ENCODE peak calls at places on chromosomes 7 and 10, in six cellular contexts. C is HL-60, U is A549, N is fibroblast of lung, K is thoracic aorta, J is GM23338. L is an unnamed sample.

GRCh38 chr10:17074548-17074860 is 55.1 kb downstream of the CUBN start:
- DNase-seq in J (no peak), U (no peak), K (no peak), C (no peak), N (peak), L (peak)

GRCh38 chr7:56028942-56029630 is 22.2 kb downstream of the PSPH start:
- DNase-seq in N (peak), C (no peak), K (no peak), U (peak), J (no peak), L (no peak)

GRCh38 chr10:105188737-105189463 is 547.8 kb downstream of the SORCS3 start:
- DNase-seq in C (no peak), N (peak), U (peak), J (no peak), K (no peak), L (peak)

GRCh38 chr10:124671486-124672075 is 72.6 kb downstream of the FAM53B start:
- DNase-seq in K (no peak), C (peak), U (peak), N (peak), J (peak), L (peak)

GRCh38 chr7:137626469-137627067 is 220.2 kb downstream of the DGKI start:
- DNase-seq in K (no peak), J (peak), N (peak), U (peak), C (peak), L (peak)

GRCh38 chr7:46557295-46557711 is 636.2 kb upstream of the IGFBP3 start:
- DNase-seq in U (peak), J (no peak), C (no peak), K (no peak), N (peak), L (no peak)

GRCh38 chr7:90858546-90858945 is 262.4 kb downstream of the CDK14 start:
- DNase-seq in K (no peak), C (no peak), N (no peak), J (no peak), U (no peak), L (no peak)

GRCh38 chr7:44063894-44064651 is 1.3 kb downstream of the PGAM2 start:
- DNase-seq in N (no peak), U (no peak), C (no peak), K (no peak), J (peak), L (no peak)

GRCh38 chr10:93198401-93199175 is 124.9 kb downstream of the CYP26A1 start:
- DNase-seq in U (no peak), C (no peak), K (no peak), N (peak), J (peak), L (no peak)

GRCh38 chr7:66076459-66077329 is 1.1 kb downstream of the ASL start:
- DNase-seq in K (no peak), J (no peak), C (peak), N (no peak), U (peak), L (no peak)

GRCh38 chr10:91976324-91977051 is 52.9 kb downstream of the BTAF1 start:
- DNase-seq in J (no peak), K (no peak), C (no peak), N (no peak), U (no peak), L (no peak)

DNA sequence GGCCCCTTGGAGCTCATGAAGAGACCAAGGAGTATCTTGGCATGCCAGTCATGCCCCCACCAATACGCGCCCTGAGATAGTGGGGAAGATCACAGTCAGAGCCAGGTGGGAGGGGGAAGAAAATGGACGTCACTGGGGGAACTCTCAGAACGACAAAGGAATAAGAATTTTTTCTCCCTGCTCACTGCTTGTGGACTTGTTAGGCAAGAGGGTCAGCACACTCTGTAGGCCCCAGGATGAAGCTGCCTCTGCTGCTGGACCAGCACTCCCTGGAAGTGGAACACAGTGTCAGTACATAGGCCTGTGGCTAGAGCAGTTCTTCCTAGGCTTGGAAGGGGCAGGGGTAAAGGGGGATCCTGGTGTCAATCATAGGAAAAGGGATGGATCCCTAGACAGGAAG is 46.5 kb downstream of the DRGX start:
- DNase-seq in N (no peak), J (no peak), K (no peak), C (no peak), U (no peak), L (no peak)
- TF ChIP-seq CTCF in N (no peak), J (no peak), K (no peak), C (no peak), U (no peak), L (no peak)

GRCh38 chr7:73717025-73717807 is 2.3 kb downstream of the STX1A start:
- DNase-seq in U (no peak), N (peak), C (no peak), K (no peak), J (no peak), L (no peak)
- H3K27ac ChIP-seq in U (peak), N (peak), C (no peak), K (no peak), J (no peak), L (peak)

DNA sequence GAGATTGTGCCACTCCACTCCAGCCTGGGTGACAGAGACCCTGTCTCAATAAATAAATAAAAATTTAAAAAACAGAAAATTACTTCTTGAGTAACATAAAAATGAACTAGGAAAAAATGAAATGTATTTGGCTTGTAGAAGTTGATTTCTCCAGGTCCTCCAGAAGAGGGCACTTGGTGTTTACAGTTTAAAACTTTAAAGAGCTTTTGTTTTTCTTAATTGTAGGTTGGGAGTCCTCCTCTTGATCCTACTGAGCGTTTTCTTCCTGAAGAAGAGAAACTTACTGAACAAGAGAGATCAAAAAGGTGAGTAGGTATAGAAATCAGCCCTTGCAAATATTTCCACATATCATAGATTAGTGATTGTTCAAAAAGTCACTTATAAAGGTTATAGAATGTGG is 16.2 kb downstream of the KIFBP start:
- DNase-seq in N (peak), J (peak), C (peak), K (no peak), U (peak), L (peak)
- TF ChIP-seq CTCF in N (peak), J (peak), C (no peak), K (peak), U (peak), L (peak)

DNA sequence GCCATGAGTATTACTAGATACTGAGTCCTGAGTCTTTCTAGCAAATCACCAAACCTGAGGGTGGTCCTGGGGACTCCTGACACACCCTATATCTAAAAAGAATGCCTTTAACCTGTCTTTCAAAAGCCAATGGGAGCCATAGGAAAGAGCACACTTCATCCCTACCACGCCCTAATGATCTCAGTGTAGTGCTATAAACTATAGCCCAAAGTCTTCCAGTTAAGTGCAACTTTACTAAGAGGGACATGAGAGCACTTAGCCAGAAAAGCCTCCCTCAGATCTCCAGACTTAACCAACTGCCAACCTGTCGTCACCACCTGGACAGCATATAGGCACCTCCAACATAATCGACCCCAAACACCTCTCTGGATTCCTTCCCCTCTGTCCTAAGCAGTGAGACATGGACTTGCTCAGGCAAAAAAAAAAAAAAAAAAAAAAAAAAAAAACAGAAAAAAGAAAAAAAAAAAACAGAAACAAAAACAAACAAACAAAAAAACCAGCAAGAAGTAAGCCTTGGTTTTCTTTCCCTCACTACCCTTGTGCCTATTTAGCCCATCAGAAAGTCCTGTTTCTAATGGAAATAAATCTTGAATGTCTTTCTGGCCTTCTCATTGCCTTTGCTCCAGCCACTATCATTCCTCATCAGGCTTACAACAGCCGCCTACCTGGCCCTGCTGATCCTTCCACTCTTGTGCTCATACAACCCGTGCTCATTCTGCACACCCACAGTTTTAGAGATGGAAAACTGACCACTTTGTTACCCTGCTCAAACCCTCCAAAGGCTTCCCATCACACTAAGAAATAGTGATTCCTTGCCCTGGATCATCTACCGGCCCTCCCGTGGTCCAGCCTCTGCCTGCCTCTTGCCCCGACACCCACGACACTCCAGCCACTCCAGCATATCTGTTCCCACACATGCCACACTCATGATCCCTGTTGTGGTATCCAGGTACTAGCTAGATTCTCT is 37.1 kb downstream of the CCDC6 start:
- DNase-seq in K (no peak), C (no peak), U (no peak), N (no peak), J (no peak), L (no peak)
- H3K27ac ChIP-seq in K (peak), C (no peak), U (no peak), N (no peak), J (peak), L (no peak)

DNA sequence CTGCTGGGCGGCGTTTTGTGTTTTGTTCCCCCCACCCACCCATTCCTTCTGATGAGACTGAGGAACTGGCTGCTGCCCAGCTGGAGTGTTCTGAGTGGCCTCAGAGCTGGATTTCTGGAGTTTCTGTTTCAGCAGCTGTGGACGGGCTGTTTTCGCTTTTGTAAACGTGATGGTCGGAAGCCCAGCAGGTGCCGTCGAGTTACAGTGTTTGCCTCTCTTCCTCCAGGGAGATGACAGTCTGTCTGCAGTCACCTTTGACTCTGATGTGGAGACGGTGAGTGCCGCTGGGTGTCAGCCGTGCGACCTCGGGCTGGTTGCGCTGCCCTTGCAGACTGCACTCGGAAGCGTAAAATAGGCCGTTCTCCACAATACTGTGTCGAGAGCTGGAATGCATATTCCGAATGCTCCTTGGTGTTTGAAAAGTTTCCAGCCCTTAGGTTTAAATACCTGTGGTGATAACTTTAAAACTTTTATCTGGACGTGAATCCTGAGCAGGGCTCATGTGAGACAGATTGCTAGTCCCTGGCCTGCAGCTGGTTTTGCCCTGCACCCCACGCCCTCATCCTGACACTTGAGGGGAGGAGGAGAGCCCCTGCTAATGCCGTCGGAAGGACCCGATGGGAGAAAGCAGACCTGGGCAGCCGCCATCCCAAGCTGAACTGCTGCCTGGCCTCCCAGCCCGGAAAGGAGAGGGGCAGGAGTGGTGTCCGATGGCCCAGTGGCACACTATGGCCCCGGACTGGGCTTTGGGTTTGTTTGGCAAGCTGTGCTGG is 8.3 kb downstream of the IQCE start:
- DNase-seq in U (no peak), N (no peak), C (no peak), J (no peak), K (no peak), L (no peak)
- TF ChIP-seq CTCF in U (no peak), N (no peak), C (no peak), J (no peak), K (no peak), L (no peak)

GRCh38 chr10:102491136-102491535 is 11.4 kb downstream of the ACTR1A start:
- DNase-seq in K (no peak), U (no peak), N (no peak), J (no peak), C (no peak), L (no peak)

GRCh38 chr10:102492344-102492939 is 10.1 kb downstream of the ACTR1A start:
- DNase-seq in N (no peak), U (no peak), C (no peak), K (no peak), J (no peak), L (no peak)

GRCh38 chr10:102492983-102493382 is 9.5 kb downstream of the ACTR1A start:
- DNase-seq in U (no peak), J (no peak), K (no peak), N (no peak), C (no peak), L (peak)

GRCh38 chr10:102497545-102497944 is 5.0 kb downstream of the ACTR1A start:
- DNase-seq in N (no peak), C (no peak), U (no peak), J (no peak), K (no peak), L (no peak)

DNA sequence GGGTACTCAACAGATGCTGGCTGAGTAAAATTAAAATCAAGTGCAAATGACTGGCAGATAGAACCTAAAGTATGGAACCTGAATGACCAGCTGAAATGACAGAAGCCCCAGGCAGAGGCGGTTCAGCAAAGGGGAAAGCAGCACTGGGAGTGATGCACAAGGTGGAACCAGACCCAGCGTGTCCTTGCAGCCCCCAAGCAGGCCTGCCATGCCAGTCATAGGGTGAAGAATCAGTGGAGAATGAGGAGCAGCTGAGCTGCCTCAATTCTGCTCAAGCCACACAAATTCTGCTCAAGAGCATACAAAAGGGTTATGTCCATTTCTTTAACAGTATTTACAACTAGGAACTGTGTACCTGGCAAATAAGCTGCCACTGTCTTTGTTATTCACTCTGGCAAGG is 8.7 kb downstream of the ACTR1A start:
- DNase-seq in J (no peak), C (no peak), K (no peak), U (no peak), N (no peak), L (peak)
- H3K27ac ChIP-seq in J (no peak), C (no peak), K (no peak), U (no peak), N (no peak), L (peak)

DNA sequence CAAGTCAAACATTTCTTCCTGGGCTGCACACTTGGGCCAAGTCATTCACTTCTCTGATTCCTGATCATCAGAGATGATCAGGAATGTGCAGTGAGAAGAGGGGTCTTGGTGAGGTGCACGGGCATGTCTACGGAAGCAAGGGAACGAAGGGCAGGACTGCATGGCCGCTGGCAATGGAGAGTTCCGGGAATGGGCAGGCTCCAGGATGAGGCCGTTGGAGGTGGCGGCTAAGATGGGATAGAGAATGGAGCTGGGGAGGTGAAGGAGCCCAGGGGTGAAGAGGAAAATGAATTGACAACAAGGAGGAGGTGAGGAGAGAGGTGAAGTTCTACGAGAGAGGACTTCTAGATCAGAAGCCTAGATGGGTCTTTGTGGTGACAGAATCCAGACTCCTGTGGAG is 260.0 kb downstream of the GRID1 start:
- DNase-seq in K (no peak), J (no peak), C (no peak), N (no peak), U (no peak), L (no peak)
- TF ChIP-seq CTCF in K (no peak), J (no peak), C (no peak), N (no peak), U (no peak), L (no peak)

DNA sequence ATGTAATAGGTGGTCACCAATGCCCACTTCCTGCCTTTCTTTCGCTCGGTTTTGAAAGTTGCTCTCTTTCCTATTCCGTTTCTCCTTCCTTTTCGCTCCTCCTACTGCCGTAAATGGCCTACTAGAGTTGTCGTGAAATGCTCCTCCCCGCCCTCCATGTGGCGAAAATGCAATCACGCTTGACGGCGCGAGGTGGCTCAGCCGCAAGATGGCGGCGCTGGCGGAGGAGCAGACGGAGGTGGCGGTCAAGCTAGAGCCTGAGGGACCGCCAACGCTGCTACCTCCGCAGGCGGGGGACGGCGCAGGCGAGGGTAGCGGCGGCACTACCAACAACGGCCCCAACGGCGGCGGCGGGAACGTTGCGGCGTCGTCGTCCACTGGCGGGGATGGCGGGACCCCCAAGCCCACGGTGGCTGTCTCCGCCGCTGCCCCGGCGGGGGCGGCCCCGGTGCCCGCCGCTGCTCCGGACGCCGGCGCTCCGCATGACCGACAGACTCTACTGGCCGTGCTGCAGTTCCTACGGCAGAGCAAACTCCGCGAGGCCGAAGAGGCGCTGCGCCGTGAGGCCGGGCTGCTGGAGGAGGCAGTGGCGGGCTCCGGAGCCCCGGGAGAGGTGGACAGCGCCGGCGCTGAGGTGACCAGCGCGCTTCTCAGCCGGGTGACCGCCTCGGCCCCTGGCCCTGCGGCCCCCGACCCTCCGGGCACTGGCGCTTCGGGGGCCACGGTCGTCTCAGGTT is at the start of gene TAF5:
- DNase-seq in J (peak), C (peak), U (peak), N (peak), K (peak), L (peak)
- H3K27ac ChIP-seq in J (peak), C (peak), U (peak), N (peak), K (peak), L (peak)